ENCODE peak calls at places on chromosome 1, in seven cellular contexts. R is KBM-7; D is activated CD4-positive, CD25-positive, alpha-beta regulatory T cell; Y is AG09309; P is stimulated activated CD8-positive, alpha-beta memory T cell treated with anti-CD3 and anti-CD28 coated beads, Interleukin-12 subunit alpha, Interleukin-12 subunit beta, amount 100 ng/mL, for 4 hours; L is activated CD4-positive, alpha-beta T cell treated with anti-CD3 and anti-CD28 coated beads for 24 hours; U is immature natural killer cell. I is an unnamed sample.

GRCh38 chr1:53663525-53664300 is 75.3 kb downstream of the GLIS1 start:
- DNase-seq in U (no peak), R (no peak), P (no peak), Y (no peak), L (no peak), D (no peak), I (no peak)

GRCh38 chr1:206448471-206448870 is 21.8 kb upstream of the IKBKE start:
- DNase-seq in P (no peak), D (no peak), Y (no peak), R (no peak), U (no peak), L (no peak), I (no peak)

GRCh38 chr1:109238382-109238781 is 11.0 kb upstream of the CELSR2 start:
- DNase-seq in L (no peak), D (no peak), R (no peak), Y (no peak), P (no peak), U (no peak), I (no peak)

GRCh38 chr1:218394416-218394815 is 49.3 kb downstream of the TGFB2 start:
- DNase-seq in Y (no peak), L (no peak), D (no peak), U (no peak), R (no peak), P (no peak), I (no peak)

GRCh38 chr1:93579891-93580290 is 101.7 kb downstream of the BCAR3 start:
- DNase-seq in P (no peak), R (no peak), Y (peak), L (no peak), U (no peak), D (no peak), I (no peak)

GRCh38 chr1:29801561-29801973 is 565.2 kb downstream of the PTPRU start:
- DNase-seq in L (no peak), Y (no peak), P (no peak), R (no peak), D (no peak), U (no peak), I (no peak)

GRCh38 chr1:183234660-183235476 is 48.8 kb downstream of the LAMC2 start:
- DNase-seq in R (peak), Y (peak), D (no peak), L (no peak), P (no peak), U (no peak), I (no peak)

GRCh38 chr1:201140941-201141260 is 13.4 kb downstream of the TMEM9 start:
- DNase-seq in D (no peak), Y (no peak), U (no peak), R (no peak), L (no peak), P (no peak), I (no peak)

GRCh38 chr1:9845914-9846313 is 22.1 kb upstream of the CLSTN1 start:
- DNase-seq in Y (no peak), U (no peak), P (no peak), L (no peak), R (no peak), D (no peak), I (no peak)

GRCh38 chr1:228350831-228351781 is 55.5 kb downstream of the TRIM11 start:
- DNase-seq in U (no peak), P (no peak), R (no peak), D (no peak), L (no peak), Y (no peak), I (no peak)

GRCh38 chr1:89070509-89070908 is 5.5 kb upstream of the GBP1 start:
- DNase-seq in D (no peak), P (no peak), Y (no peak), R (no peak), U (no peak), L (no peak), I (no peak)

GRCh38 chr1:23777979-23778814 is at the start of gene PITHD1:
- DNase-seq in P (peak), Y (no peak), D (peak), L (peak), U (peak), R (peak), I (peak)

GRCh38 chr1:111736548-111737215 is 2.5 kb downstream of the INKA2 start:
- DNase-seq in Y (no peak), D (no peak), L (no peak), P (no peak), R (no peak), U (no peak), I (no peak)

GRCh38 chr1:39204441-39205081 is at the start of gene MACF1:
- DNase-seq in Y (peak), U (no peak), D (no peak), P (no peak), R (peak), L (no peak), I (peak)

GRCh38 chr1:92516574-92516973 is 29.8 kb upstream of the GFI1 start:
- DNase-seq in Y (no peak), P (no peak), U (no peak), R (no peak), D (no peak), L (no peak), I (peak)

GRCh38 chr1:43052322-43052721 is 93.7 kb upstream of the SLC2A1 start:
- DNase-seq in Y (no peak), D (no peak), R (no peak), L (no peak), P (no peak), U (no peak), I (no peak)

GRCh38 chr1:54566438-54567141 is 18.6 kb downstream of the ACOT11 start:
- DNase-seq in U (no peak), L (no peak), Y (no peak), D (no peak), R (no peak), P (no peak), I (no peak)

GRCh38 chr1:226649780-226650179 is 89.3 kb downstream of the ITPKB start:
- DNase-seq in P (no peak), D (no peak), R (peak), L (no peak), U (peak), Y (no peak), I (no peak)

GRCh38 chr1:226083303-226084101 is 21.0 kb downstream of the H3-3A start:
- DNase-seq in U (peak), D (peak), Y (no peak), R (peak), P (peak), L (peak), I (peak)

GRCh38 chr1:228515200-228515834 is 28.1 kb downstream of the RNF187 start:
- DNase-seq in D (no peak), Y (no peak), R (peak), U (peak), P (no peak), L (no peak), I (peak)

GRCh38 chr1:16998589-16998988 is 13.1 kb downstream of the ATP13A2 start:
- DNase-seq in P (no peak), U (no peak), L (no peak), Y (no peak), R (no peak), D (no peak), I (no peak)

GRCh38 chr1:158116311-158116710 is 64.4 kb upstream of the CD1D start:
- DNase-seq in D (no peak), P (no peak), Y (no peak), R (no peak), L (no peak), U (no peak), I (no peak)